ENCODE peak calls at places on chromosomes 2 and 18, in four cellular contexts. H, M, S and I are unnamed samples.

GRCh38 chr2:120809576-120810440 is 74.1 kb downstream of the GLI2 start:
- DNase-seq in H (no peak), S (no peak), M (no peak), I (no peak)

GRCh38 chr18:59123588-59124369 is 15.9 kb upstream of the SEC11C start:
- DNase-seq in S (no peak), H (no peak), M (no peak), I (no peak)

GRCh38 chr2:226985227-226985946 is 149.5 kb downstream of the RHBDD1 start:
- DNase-seq in H (peak; percentile 36), S (no peak), M (peak; percentile 39), I (peak; percentile 43)

GRCh38 chr2:157696036-157696435 is 67.4 kb upstream of the ACVR1C start:
- DNase-seq in M (no peak), H (no peak), S (no peak), I (no peak)

GRCh38 chr2:31213063-31213882 is 4.0 kb downstream of the CAPN14 start:
- DNase-seq in M (no peak), S (no peak), H (no peak), I (no peak)

GRCh38 chr2:953975-954686 is 3.5 kb downstream of the SNTG2 start:
- DNase-seq in M (no peak), S (no peak), H (no peak), I (no peak)

GRCh38 chr2:216404010-216404618 is 8.2 kb upstream of the SMARCAL1 start:
- DNase-seq in M (peak; percentile 18), H (no peak), S (no peak), I (no peak)

GRCh38 chr18:12057419-12058039 is 36.1 kb upstream of the ANKRD62 start:
- DNase-seq in M (no peak), H (no peak), S (no peak), I (no peak)

GRCh38 chr2:27362678-27363420 is 6.3 kb upstream of the GTF3C2 start:
- DNase-seq in M (no peak), S (no peak), H (no peak), I (no peak)

GRCh38 chr2:26222976-26223375 is 21.5 kb downstream of the HADHA start:
- DNase-seq in H (no peak), S (no peak), M (no peak), I (no peak)

GRCh38 chr18:10340821-10341220 is 113.6 kb upstream of the APCDD1 start:
- DNase-seq in M (no peak), S (no peak), H (no peak), I (no peak)

GRCh38 chr2:126786765-126787164 is 111.9 kb upstream of the TEX51 start:
- DNase-seq in S (no peak), M (no peak), H (no peak), I (no peak)

GRCh38 chr2:119760237-119760807 is 600 bp downstream of the PTPN4 start:
- DNase-seq in S (no peak), M (no peak), H (no peak), I (no peak)

GRCh38 chr2:239595711-239596110 is 194.9 kb upstream of the HDAC4 start:
- DNase-seq in M (no peak), S (no peak), H (no peak), I (no peak)

GRCh38 chr2:75199428-75200011 is at the start of gene TACR1:
- DNase-seq in H (peak; percentile 76), S (peak; percentile 87), M (peak; percentile 70), I (no peak)

GRCh38 chr2:182077451-182078142 is 91.9 kb downstream of the PPP1R1C start:
- DNase-seq in S (no peak), H (peak; percentile 31), M (peak; percentile 39), I (no peak)

GRCh38 chr2:44055664-44056063 is 59.9 kb upstream of the LRPPRC start:
- DNase-seq in S (no peak), M (no peak), H (no peak), I (no peak)

GRCh38 chr2:135773917-135774316 is 32.3 kb downstream of the UBXN4 start:
- DNase-seq in M (no peak), H (no peak), S (no peak), I (no peak)

GRCh38 chr2:4662161-4662779 is 958.9 kb downstream of the DCDC2C start:
- DNase-seq in S (no peak), M (no peak), H (no peak), I (no peak)

GRCh38 chr2:160532388-160532787 is 38.8 kb upstream of the RBMS1 start:
- DNase-seq in M (no peak), S (no peak), H (no peak), I (no peak)

GRCh38 chr18:78726326-78727056 is 253.1 kb upstream of the SALL3 start:
- DNase-seq in M (no peak), H (no peak), S (no peak), I (no peak)

GRCh38 chr2:240569998-240570530 is 1.8 kb downstream of the RNPEPL1 start:
- DNase-seq in M (no peak), H (no peak), S (no peak), I (no peak)

GRCh38 chr2:240365971-240366471 is 69.4 kb upstream of the GPC1 start:
- DNase-seq in S (peak; percentile 88), M (no peak), H (no peak), I (no peak)

GRCh38 chr18:52907522-52907921 is 567.5 kb downstream of the DCC start:
- DNase-seq in M (no peak), H (no peak), S (no peak), I (no peak)

GRCh38 chr18:52902188-52902587 is 562.2 kb downstream of the DCC start:
- DNase-seq in S (no peak), M (no peak), H (no peak), I (no peak)

GRCh38 chr18:52907942-52908341 is 567.9 kb downstream of the DCC start:
- DNase-seq in M (no peak), H (no peak), S (no peak), I (no peak)

GRCh38 chr18:52903858-52904257 is 563.9 kb downstream of the DCC start:
- DNase-seq in S (no peak), M (peak; percentile 58), H (no peak), I (peak; percentile 21)
- TF ChIP-seq CTCF in S (peak; percentile 51), M (peak; percentile 89), H (peak; percentile 50), I (peak; percentile 42)

GRCh38 chr2:189628817-189629552 is 32.3 kb upstream of the ASNSD1 start:
- DNase-seq in M (no peak), S (no peak), H (no peak), I (no peak)
- TF ChIP-seq CTCF in M (no peak), S (peak; percentile 32), H (no peak), I (peak; percentile 7)

GRCh38 chr2:232231514-232231913 is 147.0 kb upstream of the ALPP start:
- DNase-seq in S (no peak), H (no peak), M (no peak), I (no peak)

GRCh38 chr2:232229917-232230310 is 148.6 kb upstream of the ALPP start:
- DNase-seq in M (no peak), H (no peak), S (no peak), I (no peak)

GRCh38 chr2:232228332-232228731 is 150.2 kb upstream of the ALPP start:
- DNase-seq in H (no peak), S (no peak), M (no peak), I (no peak)

GRCh38 chr2:232229296-232229916 is 149.1 kb upstream of the ALPP start:
- DNase-seq in H (no peak), S (no peak), M (no peak), I (no peak)

DNA sequence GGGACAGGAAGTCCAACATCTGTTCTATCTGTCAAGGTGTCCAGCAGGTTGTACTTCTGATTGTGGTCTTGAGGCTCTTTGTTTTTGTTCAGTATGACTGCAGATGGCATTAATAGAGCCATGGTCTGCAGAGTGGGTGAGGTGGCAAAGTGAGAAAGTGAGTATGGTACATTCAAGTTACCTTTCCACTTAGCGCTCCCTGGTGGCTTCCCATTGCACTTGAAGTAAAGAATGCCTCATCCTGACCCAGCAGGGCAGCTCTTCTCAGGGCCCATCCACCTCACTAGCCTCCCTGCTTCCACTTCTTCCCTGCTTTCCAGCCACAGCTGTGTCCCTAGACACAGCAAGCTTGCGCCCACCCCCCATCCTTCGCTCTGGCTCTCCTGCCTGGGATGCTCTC is 148.0 kb upstream of the ALPP start:
- DNase-seq in H (no peak), M (peak; percentile 58), S (no peak), I (no peak)
- TF ChIP-seq CTCF in H (peak; percentile 54), M (no peak), S (no peak), I (peak; percentile 8)

DNA sequence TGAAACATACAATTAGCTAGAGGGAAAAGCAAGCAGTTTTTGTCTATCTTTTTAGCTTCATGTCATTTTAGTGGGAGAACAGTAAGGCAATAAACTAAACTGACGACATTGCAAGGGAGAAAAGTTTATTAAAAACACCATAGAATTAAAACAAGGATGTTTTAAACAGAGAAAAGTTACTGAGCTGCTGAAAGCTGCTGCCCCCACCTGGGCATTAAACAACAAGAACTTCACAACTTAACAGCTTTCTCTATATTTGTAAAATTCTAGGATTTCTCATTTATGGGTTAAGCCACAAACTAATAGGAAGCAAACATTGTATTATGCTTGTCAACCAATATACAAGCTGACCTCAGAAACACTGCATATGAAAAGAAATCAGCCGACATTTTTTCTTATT is 289.2 kb downstream of the ERBB4 start:
- DNase-seq in H (no peak), S (no peak), M (no peak), I (no peak)
- TF ChIP-seq CTCF in H (peak; percentile 16), S (peak; percentile 87), M (no peak), I (peak; percentile 42)

GRCh38 chr2:69538872-69539548 is 101.8 kb upstream of the NFU1 start:
- DNase-seq in H (no peak), M (no peak), S (no peak), I (no peak)
- TF ChIP-seq CTCF in H (no peak), M (no peak), S (no peak), I (no peak)

GRCh38 chr18:30057398-30057797 is 985.1 kb downstream of the DSC3 start:
- DNase-seq in M (no peak), H (no peak), S (no peak), I (no peak)
- TF ChIP-seq CTCF in M (no peak), H (no peak), S (no peak), I (no peak)

DNA sequence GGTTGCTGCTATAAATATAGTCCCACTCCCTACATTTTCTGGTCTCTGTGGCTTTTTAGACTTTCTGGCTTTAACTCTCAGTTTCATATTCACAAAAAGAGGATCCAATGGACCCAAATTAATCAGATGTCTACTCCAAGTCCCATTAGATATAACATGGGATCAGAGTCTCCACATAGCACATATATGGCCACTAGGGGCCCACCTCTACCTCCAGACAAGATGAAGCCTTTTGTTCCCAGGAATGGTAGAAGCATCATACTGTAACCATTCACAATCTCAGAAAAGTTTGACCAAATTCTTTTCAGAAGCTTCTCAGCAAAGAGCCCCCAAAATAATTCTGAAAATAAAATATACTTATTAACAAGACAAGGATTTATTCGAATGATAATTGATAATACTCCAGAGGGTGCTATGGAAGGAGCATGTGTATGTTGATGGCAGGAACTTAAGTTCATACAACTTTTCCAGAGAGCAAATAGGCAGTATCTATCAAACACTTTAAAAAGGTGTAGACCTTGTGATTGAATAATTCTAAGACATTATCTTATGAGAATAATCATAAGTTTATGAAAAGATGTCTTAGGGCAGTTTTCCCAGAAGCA is 382.3 kb upstream of the CRIM1 start:
- DNase-seq in S (no peak), M (peak; percentile 23), H (no peak), I (no peak)
- TF ChIP-seq CTCF in S (peak; percentile 73), M (peak; percentile 69), H (peak; percentile 69), I (peak; percentile 60)

DNA sequence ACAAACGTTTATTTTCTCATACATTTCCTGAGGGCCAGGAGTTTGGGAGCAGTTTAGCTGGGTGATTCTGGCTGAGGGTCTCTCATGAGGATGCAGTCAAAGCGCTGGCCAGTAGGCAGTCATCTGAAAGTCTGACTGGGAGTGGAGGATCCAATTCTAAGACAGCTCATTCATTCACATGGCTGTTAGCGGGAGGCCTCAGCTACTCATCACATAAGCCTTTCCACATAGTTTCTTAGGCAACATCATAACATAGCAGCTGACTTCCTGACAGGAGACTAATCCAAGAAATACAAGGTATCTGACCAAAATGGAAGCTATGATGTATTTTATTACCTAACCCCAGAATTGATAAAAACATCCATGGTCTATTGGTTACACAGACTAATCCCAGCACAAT is 2.9 kb upstream of the MRPL44 start:
- DNase-seq in S (no peak), H (no peak), M (no peak), I (no peak)
- TF ChIP-seq CTCF in S (no peak), H (no peak), M (no peak), I (no peak)